ENCODE peak calls at places on chromosomes 6 and 20, in nine cellular contexts. Y, D, O, X, F, U, N, H and T are unnamed samples.
A peak's percentile ranks its signal among the peaks of the same experiment; 100 is the strongest.

GRCh38 chr20:10792291-10792690 is 118.5 kb upstream of the JAG1 start:
- DNase-seq in Y (no peak), D (no peak), O (no peak), X (no peak), F (no peak), U (no peak), N (no peak), H (no peak), T (no peak)

GRCh38 chr20:10990625-10991382 is 317.0 kb upstream of the JAG1 start:
- DNase-seq in Y (no peak), D (no peak), O (no peak), X (no peak), F (no peak), U (no peak), N (no peak), H (no peak), T (no peak)

GRCh38 chr20:20690676-20691476 is 21.6 kb downstream of the RALGAPA2 start:
- DNase-seq in Y (no peak), D (peak; percentile 22), O (no peak), X (no peak), F (no peak), U (no peak), N (no peak), H (no peak), T (no peak)

GRCh38 chr6:4093288-4093687 is 14.4 kb upstream of the FAM217A start:
- DNase-seq in Y (no peak), D (no peak), O (no peak), X (no peak), F (no peak), U (no peak), N (no peak), H (no peak), T (no peak)

GRCh38 chr6:145071836-145072235 is 663.5 kb downstream of the EPM2A start:
- DNase-seq in Y (no peak), D (no peak), O (no peak), X (no peak), F (no peak), U (no peak), N (no peak), H (no peak), T (no peak)

GRCh38 chr6:117482240-117483003 is at the start of gene DCBLD1:
- DNase-seq in Y (peak; percentile 85), D (peak; percentile 61), O (peak; percentile 87), X (peak; percentile 77), F (peak; percentile 77), U (peak; percentile 81), N (peak; percentile 78), H (peak; percentile 92), T (peak; percentile 20)

GRCh38 chr6:26536571-26537159 is 1.5 kb upstream of the HMGN4 start:
- DNase-seq in Y (no peak), D (no peak), O (peak; percentile 16), X (no peak), F (peak; percentile 66), U (peak; percentile 41), N (peak; percentile 58), H (no peak), T (no peak)

GRCh38 chr6:98116513-98116912 is 717.9 kb upstream of the POU3F2 start:
- DNase-seq in Y (no peak), D (no peak), O (no peak), X (no peak), F (no peak), U (no peak), N (no peak), H (no peak), T (no peak)

GRCh38 chr6:72820906-72821305 is 199.0 kb downstream of the KCNQ5 start:
- DNase-seq in Y (no peak), D (no peak), O (no peak), X (no peak), F (no peak), U (no peak), N (no peak), H (no peak), T (no peak)

GRCh38 chr6:32614366-32615081 is 22.7 kb upstream of the HLA-DQA1 start:
- DNase-seq in Y (no peak), D (no peak), O (peak; percentile 62), X (no peak), F (no peak), U (no peak), N (no peak), H (no peak), T (no peak)

GRCh38 chr6:3882865-3883264 is 33.7 kb downstream of the FAM50B start:
- DNase-seq in Y (no peak), D (peak; percentile 37), O (no peak), X (no peak), F (no peak), U (no peak), N (no peak), H (no peak), T (no peak)

GRCh38 chr6:19643713-19644112 is 193.5 kb upstream of the ID4 start:
- DNase-seq in Y (no peak), D (no peak), O (no peak), X (no peak), F (no peak), U (no peak), N (no peak), H (no peak), T (no peak)

GRCh38 chr6:163964778-163965177 is 550.3 kb downstream of the QKI start:
- DNase-seq in Y (no peak), D (peak; percentile 85), O (no peak), X (no peak), F (no peak), U (no peak), N (no peak), H (no peak), T (no peak)

GRCh38 chr6:16239090-16239797 is 857 bp downstream of the GMPR start:
- DNase-seq in Y (peak; percentile 72), D (peak; percentile 98), O (peak; percentile 69), X (peak; percentile 80), F (peak; percentile 74), U (peak; percentile 59), N (peak; percentile 91), H (no peak), T (no peak)

GRCh38 chr6:137086031-137086430 is 41.3 kb upstream of the IL20RA start:
- DNase-seq in Y (no peak), D (no peak), O (no peak), X (no peak), F (no peak), U (no peak), N (no peak), H (no peak), T (no peak)

GRCh38 chr6:22062807-22063408 is 233.9 kb downstream of the PRL start:
- DNase-seq in Y (no peak), D (no peak), O (peak; percentile 90), X (no peak), F (no peak), U (no peak), N (peak; percentile 30), H (no peak), T (no peak)

GRCh38 chr20:35305682-35306556 is 13.7 kb upstream of the FAM83C start:
- DNase-seq in Y (no peak), D (peak; percentile 91), O (no peak), X (no peak), F (peak; percentile 93), U (no peak), N (peak; percentile 96), H (peak; percentile 67), T (no peak)

GRCh38 chr6:31558631-31559500 is 11.5 kb downstream of the NFKBIL1 start:
- DNase-seq in Y (no peak), D (peak; percentile 31), O (no peak), X (peak; percentile 26), F (peak; percentile 66), U (no peak), N (peak; percentile 46), H (peak; percentile 65), T (peak; percentile 44)

GRCh38 chr6:34154668-34155447 is 9.0 kb upstream of the GRM4 start:
- DNase-seq in Y (peak; percentile 56), D (no peak), O (peak; percentile 53), X (peak; percentile 26), F (peak; percentile 58), U (peak; percentile 98), N (peak; percentile 17), H (peak; percentile 97), T (peak; percentile 48)

GRCh38 chr6:132818404-132819359 is 4.3 kb downstream of the RPS12 start:
- DNase-seq in Y (no peak), D (peak; percentile 42), O (no peak), X (no peak), F (no peak), U (no peak), N (no peak), H (no peak), T (no peak)
- H3K9me3 ChIP-seq in Y (no peaks in the 10 kb centered on the region), D (no peaks in the 10 kb centered on the region), O (no peaks in the 10 kb centered on the region), X (no peaks in the 10 kb centered on the region), F (no peaks in the 10 kb centered on the region), U (no peaks in the 10 kb centered on the region), N (no peaks in the 10 kb centered on the region), H (no peaks in the 10 kb centered on the region), T (no peaks in the 10 kb centered on the region)

DNA sequence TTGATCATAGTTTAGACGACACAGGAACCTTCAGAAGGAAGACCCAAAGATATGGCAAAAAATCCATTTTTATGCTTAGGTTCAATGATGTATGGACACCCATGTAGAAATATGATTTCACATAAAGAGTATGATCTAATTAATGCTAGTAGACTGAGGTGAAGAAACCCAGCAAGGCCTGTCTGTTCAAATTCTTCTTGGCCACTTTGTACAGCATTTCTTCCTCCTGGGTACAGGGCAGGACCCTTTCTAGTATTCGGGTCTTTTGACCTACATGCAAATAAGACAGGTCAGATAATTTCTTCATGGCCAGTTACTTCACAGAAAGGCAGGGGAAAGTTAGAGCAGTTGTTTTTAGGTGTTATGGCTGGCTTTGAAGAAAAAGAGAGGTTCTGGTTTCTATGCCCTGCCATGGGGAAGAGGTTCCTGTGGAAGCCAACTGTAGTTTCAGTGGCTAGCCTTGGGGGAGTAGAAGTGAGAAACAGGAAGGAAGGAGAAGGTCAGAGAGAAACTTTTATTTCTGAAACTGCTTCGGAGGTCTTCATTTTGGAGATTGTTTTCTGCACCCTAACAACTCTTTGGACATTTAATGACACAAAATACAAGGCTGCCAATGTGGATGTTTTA is 208.3 kb downstream of the PTPRK start:
- DNase-seq in Y (no peak), D (no peak), O (no peak), X (no peak), F (no peak), U (no peak), N (no peak), H (no peak), T (no peak)
- H3K9me3 ChIP-seq in Y (no peaks in the 10 kb centered on the region), D (no peaks in the 10 kb centered on the region), O (no peaks in the 10 kb centered on the region), X (no peaks in the 10 kb centered on the region), F (no peaks in the 10 kb centered on the region), U (no peaks in the 10 kb centered on the region), N (no peaks in the 10 kb centered on the region), H (no peaks in the 10 kb centered on the region), T (no peaks in the 10 kb centered on the region)

GRCh38 chr6:159429427-159429826 is 260.2 kb downstream of the FNDC1 start:
- DNase-seq in Y (no peak), D (no peak), O (no peak), X (no peak), F (no peak), U (no peak), N (no peak), H (no peak), T (no peak)
- H3K9me3 ChIP-seq in Y (no peaks in the 10 kb centered on the region), D (no peaks in the 10 kb centered on the region), O (no peaks in the 10 kb centered on the region), X (peaks cover 32% of the 10 kb centered on the region), F (peaks cover 4% of the 10 kb centered on the region), U (no peaks in the 10 kb centered on the region), N (peaks cover 2% of the 10 kb centered on the region), H (no peaks in the 10 kb centered on the region), T (no peaks in the 10 kb centered on the region)

DNA sequence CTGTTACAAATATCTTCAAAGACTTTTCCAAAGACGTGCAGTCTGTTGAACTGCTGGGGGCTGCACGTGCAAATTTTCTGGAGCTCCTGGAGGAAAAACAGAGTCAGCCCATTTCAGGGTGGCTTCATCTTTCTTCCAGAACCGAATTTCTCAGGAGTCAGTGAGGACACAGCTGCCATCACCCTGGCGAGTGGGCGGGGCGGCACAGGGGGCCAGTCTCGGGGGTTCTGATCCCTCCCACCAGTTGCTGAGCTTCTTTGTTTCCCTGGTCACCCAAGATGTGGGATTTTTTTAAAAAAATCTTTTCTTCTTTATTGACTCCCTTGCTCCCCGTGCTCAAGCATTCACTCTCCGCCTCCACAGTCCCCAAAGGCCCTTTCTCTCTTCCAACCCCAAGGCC is 9.0 kb downstream of the C6orf118 start:
- DNase-seq in Y (no peak), D (no peak), O (no peak), X (no peak), F (no peak), U (no peak), N (no peak), H (no peak), T (no peak)
- H3K9me3 ChIP-seq in Y (no peaks in the 10 kb centered on the region), D (no peaks in the 10 kb centered on the region), O (no peaks in the 10 kb centered on the region), X (no peaks in the 10 kb centered on the region), F (no peaks in the 10 kb centered on the region), U (no peaks in the 10 kb centered on the region), N (no peaks in the 10 kb centered on the region), H (no peaks in the 10 kb centered on the region), T (no peaks in the 10 kb centered on the region)